ENCODE peak calls at places on chromosome 3, in seven cellular contexts. One of them, this sample, is unnamed.

GRCh38 chr3:152375546-152375945 is 106.8 kb downstream of the MBNL1 start:
- DNase-seq in HCT116: no peak
- DNase-seq in CD4-positive, alpha-beta T cell: no peak
- DNase-seq in small intestine: no peak
- DNase-seq in spleen: no peak
- DNase-seq in ovary: no peak
- DNase-seq in cardiac muscle cell: no peak
- DNase-seq in this sample: no peak

GRCh38 chr3:36965440-36965839 is 20.6 kb upstream of the TRANK1 start:
- DNase-seq in spleen: no peak
- DNase-seq in CD4-positive, alpha-beta T cell: no peak
- DNase-seq in cardiac muscle cell: no peak
- DNase-seq in small intestine: no peak
- DNase-seq in HCT116: no peak
- DNase-seq in ovary: no peak
- DNase-seq in this sample: no peak

GRCh38 chr3:138314751-138315150 is 14.9 kb downstream of the NME9 start:
- DNase-seq in small intestine: no peak
- DNase-seq in cardiac muscle cell: no peak
- DNase-seq in HCT116: no peak
- DNase-seq in spleen: no peak
- DNase-seq in CD4-positive, alpha-beta T cell: no peak
- DNase-seq in ovary: no peak
- DNase-seq in this sample: no peak

GRCh38 chr3:56970401-56971002 is 90.0 kb upstream of the SPATA12 start:
- DNase-seq in small intestine: no peak
- DNase-seq in cardiac muscle cell: no peak
- DNase-seq in CD4-positive, alpha-beta T cell: no peak
- DNase-seq in HCT116: no peak
- DNase-seq in ovary: no peak
- DNase-seq in spleen: no peak
- DNase-seq in this sample: no peak

GRCh38 chr3:149630806-149631205 is 27.0 kb downstream of the WWTR1 start:
- DNase-seq in HCT116: no peak
- DNase-seq in CD4-positive, alpha-beta T cell: no peak
- DNase-seq in small intestine: no peak
- DNase-seq in cardiac muscle cell: no peak
- DNase-seq in ovary: no peak
- DNase-seq in spleen: no peak
- DNase-seq in this sample: no peak

GRCh38 chr3:78430741-78431140 is 1337.1 kb downstream of the ROBO1 start:
- DNase-seq in HCT116: no peak
- DNase-seq in cardiac muscle cell: no peak
- DNase-seq in spleen: no peak
- DNase-seq in CD4-positive, alpha-beta T cell: no peak
- DNase-seq in ovary: no peak
- DNase-seq in small intestine: no peak
- DNase-seq in this sample: no peak

GRCh38 chr3:39592729-39593128 is 125.2 kb downstream of the MOBP start:
- DNase-seq in cardiac muscle cell: no peak
- DNase-seq in small intestine: no peak
- DNase-seq in spleen: no peak
- DNase-seq in CD4-positive, alpha-beta T cell: no peak
- DNase-seq in ovary: no peak
- DNase-seq in HCT116: no peak
- DNase-seq in this sample: no peak

GRCh38 chr3:110743202-110743601 is 328.4 kb upstream of the NECTIN3 start:
- DNase-seq in CD4-positive, alpha-beta T cell: no peak
- DNase-seq in small intestine: peak; percentile 85
- DNase-seq in cardiac muscle cell: no peak
- DNase-seq in HCT116: no peak
- DNase-seq in ovary: no peak
- DNase-seq in spleen: no peak
- DNase-seq in this sample: no peak

GRCh38 chr3:135637033-135637432 is 328.5 kb upstream of the PPP2R3A start:
- DNase-seq in HCT116: no peak
- DNase-seq in CD4-positive, alpha-beta T cell: no peak
- DNase-seq in cardiac muscle cell: no peak
- DNase-seq in spleen: no peak
- DNase-seq in small intestine: no peak
- DNase-seq in ovary: no peak
- DNase-seq in this sample: no peak

GRCh38 chr3:133595341-133595740 is 21.9 kb downstream of the CDV3 start:
- DNase-seq in CD4-positive, alpha-beta T cell: no peak
- DNase-seq in ovary: no peak
- DNase-seq in HCT116: no peak
- DNase-seq in spleen: no peak
- DNase-seq in small intestine: no peak
- DNase-seq in cardiac muscle cell: no peak
- DNase-seq in this sample: no peak

GRCh38 chr3:64340636-64341240 is 115.5 kb upstream of the PRICKLE2 start:
- DNase-seq in small intestine: no peak
- DNase-seq in ovary: no peak
- DNase-seq in CD4-positive, alpha-beta T cell: no peak
- DNase-seq in cardiac muscle cell: no peak
- DNase-seq in spleen: no peak
- DNase-seq in HCT116: no peak
- DNase-seq in this sample: no peak

GRCh38 chr3:139629033-139629432 is 48.7 kb downstream of the NMNAT3 start:
- DNase-seq in HCT116: peak; percentile 18
- DNase-seq in cardiac muscle cell: no peak
- DNase-seq in CD4-positive, alpha-beta T cell: no peak
- DNase-seq in ovary: no peak
- DNase-seq in spleen: no peak
- DNase-seq in small intestine: peak; percentile 24
- DNase-seq in this sample: no peak

GRCh38 chr3:10599017-10599416 is 93.6 kb upstream of the ATP2B2 start:
- DNase-seq in CD4-positive, alpha-beta T cell: no peak
- DNase-seq in spleen: no peak
- DNase-seq in HCT116: no peak
- DNase-seq in cardiac muscle cell: no peak
- DNase-seq in small intestine: no peak
- DNase-seq in ovary: no peak
- DNase-seq in this sample: no peak

GRCh38 chr3:197787412-197787811 is 3.6 kb upstream of the LRCH3 start:
- DNase-seq in CD4-positive, alpha-beta T cell: no peak
- DNase-seq in HCT116: no peak
- DNase-seq in spleen: no peak
- DNase-seq in ovary: no peak
- DNase-seq in cardiac muscle cell: no peak
- DNase-seq in small intestine: no peak
- DNase-seq in this sample: no peak

GRCh38 chr3:46500631-46501377 is 3.0 kb downstream of the RTP3 start:
- DNase-seq in ovary: no peak
- DNase-seq in CD4-positive, alpha-beta T cell: no peak
- DNase-seq in cardiac muscle cell: no peak
- DNase-seq in HCT116: no peak
- DNase-seq in small intestine: no peak
- DNase-seq in spleen: no peak
- DNase-seq in this sample: no peak

GRCh38 chr3:63849175-63849574 is 14.4 kb downstream of the THOC7 start:
- DNase-seq in spleen: no peak
- DNase-seq in HCT116: no peak
- DNase-seq in CD4-positive, alpha-beta T cell: no peak
- DNase-seq in cardiac muscle cell: no peak
- DNase-seq in small intestine: no peak
- DNase-seq in ovary: no peak
- DNase-seq in this sample: no peak

GRCh38 chr3:186519021-186519658 is 25.0 kb downstream of the CRYGS start:
- DNase-seq in CD4-positive, alpha-beta T cell: peak; percentile 61
- DNase-seq in small intestine: no peak
- DNase-seq in HCT116: no peak
- DNase-seq in cardiac muscle cell: no peak
- DNase-seq in spleen: peak; percentile 85
- DNase-seq in ovary: no peak
- DNase-seq in this sample: no peak

GRCh38 chr3:37997791-37998370 is 7.3 kb downstream of the VILL start:
- DNase-seq in HCT116: no peak
- DNase-seq in CD4-positive, alpha-beta T cell: no peak
- DNase-seq in cardiac muscle cell: no peak
- DNase-seq in ovary: peak; percentile 65
- DNase-seq in spleen: peak; percentile 85
- DNase-seq in small intestine: no peak
- DNase-seq in this sample: peak; percentile 68

GRCh38 chr3:37997321-37997720 is 6.7 kb downstream of the VILL start:
- DNase-seq in HCT116: no peak
- DNase-seq in ovary: peak; percentile 49
- DNase-seq in CD4-positive, alpha-beta T cell: no peak
- DNase-seq in spleen: peak; percentile 82
- DNase-seq in small intestine: no peak
- DNase-seq in cardiac muscle cell: no peak
- DNase-seq in this sample: peak; percentile 61

GRCh38 chr3:37994639-37994972 is 4.0 kb downstream of the VILL start:
- DNase-seq in small intestine: no peak
- DNase-seq in ovary: no peak
- DNase-seq in HCT116: no peak
- DNase-seq in cardiac muscle cell: no peak
- DNase-seq in CD4-positive, alpha-beta T cell: no peak
- DNase-seq in spleen: no peak
- DNase-seq in this sample: no peak

GRCh38 chr3:37995652-37996641 is 5.4 kb downstream of the VILL start:
- DNase-seq in CD4-positive, alpha-beta T cell: no peak
- DNase-seq in small intestine: no peak
- DNase-seq in HCT116: no peak
- DNase-seq in spleen: peak; percentile 72
- DNase-seq in cardiac muscle cell: no peak
- DNase-seq in ovary: peak; percentile 31
- DNase-seq in this sample: peak; percentile 33

GRCh38 chr3:37996785-37997301 is 6.3 kb downstream of the VILL start:
- DNase-seq in HCT116: peak; percentile 79
- DNase-seq in small intestine: peak; percentile 94
- DNase-seq in ovary: peak; percentile 78
- DNase-seq in cardiac muscle cell: peak; percentile 75
- DNase-seq in spleen: peak; percentile 86
- DNase-seq in CD4-positive, alpha-beta T cell: peak; percentile 75
- DNase-seq in this sample: peak; percentile 73
- H3K27ac ChIP-seq in HCT116: no peak overlapping the region
- H3K27ac ChIP-seq in small intestine: no peak overlapping the region
- H3K27ac ChIP-seq in ovary: no peak overlapping the region
- H3K27ac ChIP-seq in cardiac muscle cell: no peak overlapping the region
- H3K27ac ChIP-seq in spleen: peak overlapping the region; percentile 8
- H3K27ac ChIP-seq in CD4-positive, alpha-beta T cell: no peak overlapping the region
- H3K27ac ChIP-seq in this sample: no peak overlapping the region

GRCh38 chr3:113234028-113234427 is 22.7 kb downstream of the BOC start:
- DNase-seq in spleen: no peak
- DNase-seq in cardiac muscle cell: no peak
- DNase-seq in ovary: no peak
- DNase-seq in CD4-positive, alpha-beta T cell: no peak
- DNase-seq in small intestine: no peak
- DNase-seq in HCT116: no peak
- DNase-seq in this sample: no peak
- H3K27ac ChIP-seq in spleen: no peak overlapping the region
- H3K27ac ChIP-seq in cardiac muscle cell: no peak overlapping the region
- H3K27ac ChIP-seq in ovary: no peak overlapping the region
- H3K27ac ChIP-seq in CD4-positive, alpha-beta T cell: no peak overlapping the region
- H3K27ac ChIP-seq in small intestine: no peak overlapping the region
- H3K27ac ChIP-seq in HCT116: no peak overlapping the region
- H3K27ac ChIP-seq in this sample: no peak overlapping the region

DNA sequence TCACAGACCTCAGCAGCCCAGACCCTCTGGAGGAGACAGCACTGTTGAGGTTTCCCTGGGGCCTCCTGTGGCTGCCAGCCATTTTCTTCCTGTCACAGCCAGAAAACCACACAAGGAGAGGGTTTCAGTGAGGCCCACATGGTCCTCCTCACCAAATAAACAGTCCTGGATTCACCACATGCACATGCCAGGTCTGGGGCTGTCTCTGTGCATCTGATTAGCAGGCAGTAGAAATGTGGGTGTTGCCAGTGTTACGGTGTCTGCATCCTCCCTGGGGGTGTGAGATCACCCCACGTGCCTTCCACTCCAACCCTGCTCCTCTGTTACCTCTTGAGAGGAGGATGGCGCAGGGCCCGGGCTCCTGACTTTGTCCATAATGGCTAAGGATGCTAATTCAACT is 140.4 kb downstream of the CHDH start:
- DNase-seq in cardiac muscle cell: no peak
- DNase-seq in CD4-positive, alpha-beta T cell: no peak
- DNase-seq in spleen: no peak
- DNase-seq in small intestine: no peak
- DNase-seq in ovary: no peak
- DNase-seq in HCT116: no peak
- DNase-seq in this sample: no peak
- H3K27ac ChIP-seq in cardiac muscle cell: peak overlapping the region; percentile 92
- H3K27ac ChIP-seq in CD4-positive, alpha-beta T cell: no peak overlapping the region
- H3K27ac ChIP-seq in spleen: no peak overlapping the region
- H3K27ac ChIP-seq in small intestine: no peak overlapping the region
- H3K27ac ChIP-seq in ovary: no peak overlapping the region
- H3K27ac ChIP-seq in HCT116: no peak overlapping the region
- H3K27ac ChIP-seq in this sample: peak overlapping the region; percentile 1

DNA sequence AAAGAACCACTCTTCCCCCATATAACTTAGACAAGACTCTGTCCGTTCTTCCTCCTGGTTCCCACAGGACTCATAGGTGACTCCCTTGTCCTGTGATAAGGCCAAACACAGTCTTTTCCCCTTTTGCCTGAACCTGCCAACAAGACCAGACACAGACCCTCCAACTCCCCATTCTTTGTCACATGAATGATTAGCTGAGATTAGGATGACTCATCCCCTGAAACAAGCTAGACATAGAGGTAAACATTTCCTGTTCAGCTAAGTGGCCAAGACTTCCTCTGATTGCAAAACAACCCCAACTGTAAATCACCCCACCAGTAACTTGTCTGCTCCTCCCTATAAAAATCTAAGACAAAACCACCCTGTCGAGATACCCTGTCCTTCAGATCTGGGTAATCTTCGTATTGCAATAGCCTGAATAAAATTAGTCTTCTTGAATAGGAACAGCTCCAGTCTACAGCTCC is 11.4 kb upstream of the HTR3E start:
- DNase-seq in small intestine: no peak
- DNase-seq in spleen: no peak
- DNase-seq in CD4-positive, alpha-beta T cell: no peak
- DNase-seq in HCT116: no peak
- DNase-seq in ovary: no peak
- DNase-seq in cardiac muscle cell: no peak
- DNase-seq in this sample: no peak
- H3K27ac ChIP-seq in small intestine: no peak overlapping the region
- H3K27ac ChIP-seq in spleen: no peak overlapping the region
- H3K27ac ChIP-seq in CD4-positive, alpha-beta T cell: no peak overlapping the region
- H3K27ac ChIP-seq in HCT116: no peak overlapping the region
- H3K27ac ChIP-seq in ovary: no peak overlapping the region
- H3K27ac ChIP-seq in cardiac muscle cell: no peak overlapping the region
- H3K27ac ChIP-seq in this sample: no peak overlapping the region

GRCh38 chr3:4830586-4830914 is 148.7 kb upstream of the BHLHE40 start:
- DNase-seq in spleen: no peak
- DNase-seq in CD4-positive, alpha-beta T cell: no peak
- DNase-seq in HCT116: no peak
- DNase-seq in small intestine: no peak
- DNase-seq in ovary: no peak
- DNase-seq in cardiac muscle cell: no peak
- DNase-seq in this sample: no peak
- H3K27ac ChIP-seq in spleen: peak overlapping the region; percentile 76
- H3K27ac ChIP-seq in CD4-positive, alpha-beta T cell: peak overlapping the region; percentile 78
- H3K27ac ChIP-seq in HCT116: no peak overlapping the region
- H3K27ac ChIP-seq in small intestine: peak overlapping the region; percentile 71
- H3K27ac ChIP-seq in ovary: no peak overlapping the region
- H3K27ac ChIP-seq in cardiac muscle cell: peak overlapping the region; percentile 87
- H3K27ac ChIP-seq in this sample: peak overlapping the region; percentile 61

GRCh38 chr3:25169146-25169545 is 258.9 kb upstream of the RARB start:
- DNase-seq in spleen: no peak
- DNase-seq in ovary: no peak
- DNase-seq in CD4-positive, alpha-beta T cell: no peak
- DNase-seq in HCT116: no peak
- DNase-seq in small intestine: no peak
- DNase-seq in cardiac muscle cell: no peak
- DNase-seq in this sample: no peak
- H3K27ac ChIP-seq in spleen: no peak overlapping the region
- H3K27ac ChIP-seq in ovary: no peak overlapping the region
- H3K27ac ChIP-seq in CD4-positive, alpha-beta T cell: no peak overlapping the region
- H3K27ac ChIP-seq in HCT116: no peak overlapping the region
- H3K27ac ChIP-seq in small intestine: no peak overlapping the region
- H3K27ac ChIP-seq in cardiac muscle cell: no peak overlapping the region
- H3K27ac ChIP-seq in this sample: no peak overlapping the region

This sample was measured in upper lobe of right lung.